ENCODE peak calls at places on chromosomes 7 and 10, in five cellular contexts. Q is mesendoderm, P is IMR-90, L is neuronal stem cell, N is mesenchymal stem cell. A is an unnamed sample.
A peak's percentile ranks its signal among the peaks of the same experiment; 100 is the strongest.

GRCh38 chr7:140674356-140674800 is 1.6 kb downstream of the ADCK2 start:
- DNase-seq in L (no peak), Q (no peak), N (no peak), P (no peak), A (no peak)

GRCh38 chr10:84008878-84009277 is 130.4 kb upstream of the GHITM start:
- DNase-seq in Q (peak; percentile 66), L (no peak), N (no peak), P (no peak), A (peak; percentile 67)

GRCh38 chr10:15744217-15744865 is 24.6 kb upstream of the ITGA8 start:
- DNase-seq in P (peak; percentile 56), Q (peak; percentile 83), N (peak; percentile 68), L (peak; percentile 51), A (peak; percentile 67)

GRCh38 chr10:11823122-11823988 is at the start of gene PROSER2:
- DNase-seq in L (peak; percentile 41), Q (peak; percentile 59), N (peak; percentile 61), P (peak; percentile 52), A (peak; percentile 39)

GRCh38 chr7:127207246-127207645 is 45.5 kb downstream of the GRM8 start:
- DNase-seq in L (no peak), Q (no peak), P (no peak), N (no peak), A (no peak)

GRCh38 chr7:3065724-3066143 is 22.1 kb upstream of the CARD11 start:
- DNase-seq in Q (peak; percentile 89), P (peak; percentile 4), N (peak; percentile 33), L (peak; percentile 20), A (peak; percentile 88)

GRCh38 chr10:87658858-87659555 is 671 bp upstream of the PAPSS2 start:
- DNase-seq in Q (peak; percentile 92), L (no peak), P (peak; percentile 16), N (peak; percentile 42), A (peak; percentile 79)

GRCh38 chr10:113476191-113476590 is 76.7 kb upstream of the HABP2 start:
- DNase-seq in N (no peak), L (no peak), P (no peak), Q (no peak), A (no peak)

GRCh38 chr10:78687616-78688015 is 381.1 kb upstream of the ZMIZ1 start:
- DNase-seq in L (no peak), N (no peak), P (peak; percentile 22), Q (no peak), A (no peak)

GRCh38 chr10:132681858-132682755 is 103.8 kb downstream of the NKX6-2 start:
- DNase-seq in N (no peak), L (no peak), Q (no peak), P (no peak), A (peak; percentile 8)

GRCh38 chr7:157652954-157653826 is 316.4 kb downstream of the DNAJB6 start:
- DNase-seq in L (no peak), N (no peak), Q (no peak), P (no peak), A (no peak)

GRCh38 chr7:155343661-155344121 is 46.0 kb downstream of the INSIG1 start:
- DNase-seq in N (no peak), L (no peak), P (no peak), Q (no peak), A (no peak)

GRCh38 chr10:7260412-7260900 is 150.4 kb downstream of the SFMBT2 start:
- DNase-seq in L (peak; percentile 38), Q (peak; percentile 92), N (peak; percentile 82), P (peak; percentile 86), A (peak; percentile 47)

GRCh38 chr10:126904807-126905686 is at the start of gene DOCK1:
- DNase-seq in P (peak; percentile 68), Q (peak; percentile 85), N (peak; percentile 85), L (peak; percentile 63), A (peak; percentile 68)

GRCh38 chr10:127576751-127577161 is 27.6 kb downstream of the NPS start:
- DNase-seq in P (no peak), Q (no peak), N (no peak), L (no peak), A (no peak)

GRCh38 chr10:69873141-69873540 is 71.4 kb downstream of the COL13A1 start:
- DNase-seq in Q (no peak), L (no peak), P (no peak), N (no peak), A (no peak)

GRCh38 chr10:124123141-124123540 is 29.7 kb upstream of the CHST15 start:
- DNase-seq in Q (no peak), P (no peak), L (no peak), N (peak; percentile 62), A (no peak)

GRCh38 chr10:44264244-44264643 is 120.7 kb downstream of the CXCL12 start:
- DNase-seq in Q (no peak), P (peak; percentile 17), L (no peak), N (no peak), A (no peak)

GRCh38 chr7:150367677-150368097 is 935 bp upstream of the REPIN1 start:
- DNase-seq in N (peak; percentile 60), P (peak; percentile 46), L (no peak), Q (no peak), A (no peak)

GRCh38 chr7:150367187-150367510 is 1.5 kb upstream of the REPIN1 start:
- DNase-seq in L (no peak), Q (no peak), N (no peak), P (no peak), A (no peak)

GRCh38 chr7:150369740-150370501 is 1.3 kb downstream of the REPIN1 start:
- DNase-seq in N (peak; percentile 32), P (no peak), L (no peak), Q (no peak), A (no peak)

GRCh38 chr7:150368884-150369739 is 490 bp downstream of the REPIN1 start:
- DNase-seq in P (peak; percentile 67), Q (peak; percentile 95), N (peak; percentile 93), L (peak; percentile 72), A (peak; percentile 89)

GRCh38 chr7:150368098-150368883 is at the start of gene REPIN1:
- DNase-seq in Q (peak; percentile 95), L (peak; percentile 90), N (peak; percentile 84), P (peak; percentile 79), A (peak; percentile 87)
- H2BK15ac ChIP-seq in Q (no peak within 1 kb of the TSS), L (peak within 1 kb of the TSS; percentile 91), N (peak within 1 kb of the TSS; percentile 94), P (peak within 1 kb of the TSS; percentile 46), A (no peak within 1 kb of the TSS)

DNA sequence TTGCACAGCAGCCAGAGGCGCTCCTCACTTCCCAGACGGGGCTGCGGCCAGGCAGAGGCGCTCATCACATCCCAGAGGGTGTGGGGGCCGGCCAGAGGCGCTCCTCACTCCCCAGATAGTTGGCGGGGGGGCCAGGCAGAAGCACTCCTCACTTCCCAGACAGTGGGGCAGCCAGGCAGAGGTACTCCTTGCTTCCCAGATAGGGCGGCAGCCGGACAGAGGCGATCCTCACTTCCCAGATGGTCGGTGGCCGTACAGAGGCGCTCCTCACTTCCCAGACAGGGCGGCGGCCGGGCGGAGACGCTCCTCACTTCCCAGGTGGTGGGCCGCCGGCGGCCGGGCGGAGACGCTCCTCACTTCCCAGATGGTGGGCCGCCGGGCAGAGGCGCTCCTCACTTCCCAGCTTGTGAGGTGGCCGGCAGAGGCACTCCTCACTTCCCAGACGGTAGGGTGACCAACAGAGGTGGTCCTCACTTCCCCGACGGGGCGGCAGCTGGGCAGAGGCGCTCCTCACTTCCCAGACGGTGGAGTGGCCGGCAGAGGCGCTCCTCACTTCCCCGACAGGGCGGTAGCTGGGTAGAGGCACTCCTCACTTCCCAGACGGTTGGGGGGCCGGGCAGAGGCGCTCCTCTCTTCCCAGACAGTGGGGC is 26.5 kb downstream of the CCNY start:
- DNase-seq in Q (no peak), N (no peak), P (no peak), L (no peak), A (no peak)
- H3K4ac ChIP-seq in Q (no peak overlapping the region), N (no peak overlapping the region), P (no peak overlapping the region), L (no peak overlapping the region), A (no peak overlapping the region)

GRCh38 chr7:73769481-73770001 is 529 bp downstream of the CLDN3 start:
- DNase-seq in Q (no peak), L (no peak), P (no peak), N (no peak), A (peak; percentile 57)

GRCh38 chr7:73768661-73769480 is 1.2 kb downstream of the CLDN3 start:
- DNase-seq in L (no peak), Q (no peak), P (no peak), N (no peak), A (no peak)

GRCh38 chr7:73773700-73774517 is 3.8 kb upstream of the CLDN3 start:
- DNase-seq in L (no peak), Q (no peak), P (no peak), N (no peak), A (no peak)

GRCh38 chr7:73770002-73770859 is at the start of gene CLDN3:
- DNase-seq in L (peak; percentile 73), N (no peak), P (no peak), Q (peak; percentile 83), A (peak; percentile 96)

GRCh38 chr7:73770860-73771665 is 993 bp upstream of the CLDN3 start:
- DNase-seq in N (no peak), Q (no peak), P (no peak), L (no peak), A (no peak)
- H2BK15ac ChIP-seq in N (no peak overlapping the region), Q (no peak overlapping the region), P (no peak overlapping the region), L (peak overlapping the region; percentile 79), A (no peak overlapping the region)

GRCh38 chr7:80147543-80148376 is 13.1 kb downstream of the GNAI1 start:
- DNase-seq in L (no peak), P (peak; percentile 87), Q (no peak), N (peak; percentile 87), A (no peak)

GRCh38 chr7:80142853-80143580 is 8.4 kb downstream of the GNAI1 start:
- DNase-seq in L (no peak), Q (no peak), P (no peak), N (no peak), A (no peak)

GRCh38 chr7:80146561-80146960 is 11.9 kb downstream of the GNAI1 start:
- DNase-seq in N (no peak), P (no peak), L (no peak), Q (no peak), A (no peak)

GRCh38 chr7:80150621-80151273 is 16.1 kb downstream of the GNAI1 start:
- DNase-seq in L (no peak), N (peak; percentile 71), Q (peak; percentile 67), P (peak; percentile 54), A (no peak)

DNA sequence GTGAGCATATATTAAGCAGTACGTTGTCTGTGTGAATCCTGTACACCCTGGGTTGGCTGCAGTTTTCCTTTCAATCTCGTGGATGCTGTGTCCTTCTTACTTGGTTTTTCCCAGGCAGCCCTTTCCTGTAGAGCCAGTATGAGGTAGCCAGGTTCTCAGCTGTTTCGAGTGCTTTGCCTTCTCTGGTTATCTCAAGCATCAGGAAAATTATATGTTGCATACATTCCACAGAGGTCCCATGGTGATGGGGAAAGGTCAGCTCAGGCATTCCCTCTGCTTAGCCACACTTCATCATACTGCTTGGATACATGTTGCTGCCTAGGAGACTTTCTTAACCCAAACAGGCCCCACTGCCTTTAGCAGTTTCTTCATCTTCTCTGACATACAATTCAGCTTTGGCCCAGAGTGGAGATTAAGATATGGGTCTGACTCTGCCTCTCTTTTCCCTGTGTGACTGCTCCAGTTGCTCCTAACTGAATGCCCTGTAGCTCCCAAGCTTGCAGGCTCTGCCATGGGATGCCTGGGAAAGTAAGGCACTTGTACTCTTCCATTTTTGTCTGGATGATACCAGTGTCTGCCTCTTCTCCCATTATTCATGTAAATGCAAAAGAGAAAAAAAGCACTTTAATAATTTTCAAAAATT is 11.3 kb downstream of the GNAI1 start:
- DNase-seq in L (no peak), Q (peak; percentile 79), P (peak; percentile 93), N (peak; percentile 97), A (no peak)
- H3K4ac ChIP-seq in L (no peak overlapping the region), Q (no peak overlapping the region), P (peak overlapping the region; percentile 60), N (no peak overlapping the region), A (no peak overlapping the region)

A was measured in H9.